ENCODE peak calls at places on chromosomes 16 and 17, in ten cellular contexts. One of them, this sample, is unnamed. For H3K36me3, the result is how much of the 10 kb centered on the place peaks cover.

GRCh38 chr16:31395647-31396046 is 2.5 kb downstream of the ITGAD start:
- DNase-seq in stomach: no peak
- DNase-seq in effector memory CD4-positive, alpha-beta T cell: no peak
- DNase-seq in PC-3: no peak
- DNase-seq in cardiac muscle cell: no peak
- DNase-seq in naive thymus-derived CD4-positive, alpha-beta T cell: no peak
- DNase-seq in heart right ventricle: no peak
- DNase-seq in GM23248: no peak
- DNase-seq in GM23338: no peak
- DNase-seq in endothelial cell of umbilical vein: no peak
- DNase-seq in this sample: peak

GRCh38 chr17:64732336-64733006 is 70.4 kb upstream of the SMURF2 start:
- DNase-seq in GM23338: no peak
- DNase-seq in stomach: no peak
- DNase-seq in heart right ventricle: peak
- DNase-seq in effector memory CD4-positive, alpha-beta T cell: no peak
- DNase-seq in cardiac muscle cell: no peak
- DNase-seq in naive thymus-derived CD4-positive, alpha-beta T cell: no peak
- DNase-seq in endothelial cell of umbilical vein: peak
- DNase-seq in GM23248: peak
- DNase-seq in PC-3: peak
- DNase-seq in this sample: peak

GRCh38 chr16:49377196-49377755 is 3.7 kb downstream of the C16orf78 start:
- DNase-seq in cardiac muscle cell: no peak
- DNase-seq in endothelial cell of umbilical vein: no peak
- DNase-seq in heart right ventricle: no peak
- DNase-seq in naive thymus-derived CD4-positive, alpha-beta T cell: no peak
- DNase-seq in PC-3: no peak
- DNase-seq in effector memory CD4-positive, alpha-beta T cell: no peak
- DNase-seq in GM23248: no peak
- DNase-seq in stomach: no peak
- DNase-seq in GM23338: no peak
- DNase-seq in this sample: no peak

GRCh38 chr17:32912218-32912897 is 15.6 kb upstream of the TMEM98 start:
- DNase-seq in PC-3: peak
- DNase-seq in cardiac muscle cell: peak
- DNase-seq in heart right ventricle: peak
- DNase-seq in GM23248: peak
- DNase-seq in GM23338: peak
- DNase-seq in endothelial cell of umbilical vein: peak
- DNase-seq in stomach: peak
- DNase-seq in naive thymus-derived CD4-positive, alpha-beta T cell: no peak
- DNase-seq in effector memory CD4-positive, alpha-beta T cell: no peak
- DNase-seq in this sample: peak

GRCh38 chr17:30092886-30093285 is 23.7 kb upstream of the NSRP1 start:
- DNase-seq in PC-3: no peak
- DNase-seq in naive thymus-derived CD4-positive, alpha-beta T cell: no peak
- DNase-seq in GM23338: no peak
- DNase-seq in heart right ventricle: no peak
- DNase-seq in endothelial cell of umbilical vein: no peak
- DNase-seq in effector memory CD4-positive, alpha-beta T cell: no peak
- DNase-seq in stomach: no peak
- DNase-seq in GM23248: peak
- DNase-seq in cardiac muscle cell: no peak
- DNase-seq in this sample: no peak

GRCh38 chr17:29570521-29570920 is 2.0 kb downstream of the TP53I13 start:
- DNase-seq in GM23248: no peak
- DNase-seq in cardiac muscle cell: no peak
- DNase-seq in endothelial cell of umbilical vein: no peak
- DNase-seq in GM23338: no peak
- DNase-seq in heart right ventricle: no peak
- DNase-seq in naive thymus-derived CD4-positive, alpha-beta T cell: no peak
- DNase-seq in PC-3: no peak
- DNase-seq in stomach: peak
- DNase-seq in effector memory CD4-positive, alpha-beta T cell: no peak
- DNase-seq in this sample: peak

GRCh38 chr17:7839199-7839889 is 5.3 kb downstream of the KDM6B start:
- DNase-seq in GM23248: no peak
- DNase-seq in endothelial cell of umbilical vein: no peak
- DNase-seq in GM23338: no peak
- DNase-seq in naive thymus-derived CD4-positive, alpha-beta T cell: no peak
- DNase-seq in stomach: no peak
- DNase-seq in cardiac muscle cell: no peak
- DNase-seq in effector memory CD4-positive, alpha-beta T cell: no peak
- DNase-seq in PC-3: no peak
- DNase-seq in heart right ventricle: no peak
- DNase-seq in this sample: no peak

GRCh38 chr16:4944333-4945281 is 7.7 kb upstream of the PPL start:
- DNase-seq in stomach: peak
- DNase-seq in endothelial cell of umbilical vein: peak
- DNase-seq in naive thymus-derived CD4-positive, alpha-beta T cell: no peak
- DNase-seq in effector memory CD4-positive, alpha-beta T cell: no peak
- DNase-seq in heart right ventricle: peak
- DNase-seq in PC-3: peak
- DNase-seq in cardiac muscle cell: peak
- DNase-seq in GM23338: peak
- DNase-seq in GM23248: peak
- DNase-seq in this sample: peak

GRCh38 chr16:1541293-1542165 is 8.1 kb downstream of the TMEM204 start:
- DNase-seq in naive thymus-derived CD4-positive, alpha-beta T cell: no peak
- DNase-seq in cardiac muscle cell: no peak
- DNase-seq in GM23338: no peak
- DNase-seq in endothelial cell of umbilical vein: no peak
- DNase-seq in PC-3: no peak
- DNase-seq in GM23248: no peak
- DNase-seq in stomach: no peak
- DNase-seq in heart right ventricle: no peak
- DNase-seq in effector memory CD4-positive, alpha-beta T cell: no peak
- DNase-seq in this sample: no peak

GRCh38 chr17:83173997-83174858 is 94.8 kb downstream of the METRNL start:
- DNase-seq in PC-3: peak
- DNase-seq in naive thymus-derived CD4-positive, alpha-beta T cell: no peak
- DNase-seq in stomach: no peak
- DNase-seq in GM23338: no peak
- DNase-seq in heart right ventricle: no peak
- DNase-seq in GM23248: peak
- DNase-seq in effector memory CD4-positive, alpha-beta T cell: no peak
- DNase-seq in cardiac muscle cell: peak
- DNase-seq in endothelial cell of umbilical vein: no peak
- DNase-seq in this sample: peak

GRCh38 chr17:8896087-8896486 is 28.6 kb upstream of the PIK3R6 start:
- DNase-seq in GM23248: no peak
- DNase-seq in endothelial cell of umbilical vein: no peak
- DNase-seq in effector memory CD4-positive, alpha-beta T cell: no peak
- DNase-seq in GM23338: no peak
- DNase-seq in cardiac muscle cell: no peak
- DNase-seq in stomach: no peak
- DNase-seq in naive thymus-derived CD4-positive, alpha-beta T cell: no peak
- DNase-seq in PC-3: no peak
- DNase-seq in heart right ventricle: no peak
- DNase-seq in this sample: no peak
- H3K36me3 ChIP-seq in GM23248: under half
- H3K36me3 ChIP-seq in endothelial cell of umbilical vein: under half
- H3K36me3 ChIP-seq in effector memory CD4-positive, alpha-beta T cell: under half
- H3K36me3 ChIP-seq in GM23338: under half
- H3K36me3 ChIP-seq in cardiac muscle cell: under half
- H3K36me3 ChIP-seq in stomach: under half
- H3K36me3 ChIP-seq in naive thymus-derived CD4-positive, alpha-beta T cell: under half
- H3K36me3 ChIP-seq in PC-3: under half
- H3K36me3 ChIP-seq in heart right ventricle: under half
- H3K36me3 ChIP-seq in this sample: under half

GRCh38 chr17:76350463-76350862 is 3.3 kb downstream of the PRPSAP1 start:
- DNase-seq in GM23338: no peak
- DNase-seq in heart right ventricle: no peak
- DNase-seq in PC-3: no peak
- DNase-seq in effector memory CD4-positive, alpha-beta T cell: no peak
- DNase-seq in stomach: no peak
- DNase-seq in endothelial cell of umbilical vein: no peak
- DNase-seq in GM23248: no peak
- DNase-seq in cardiac muscle cell: no peak
- DNase-seq in naive thymus-derived CD4-positive, alpha-beta T cell: no peak
- DNase-seq in this sample: no peak

GRCh38 chr17:76343106-76343505 is 10.6 kb downstream of the PRPSAP1 start:
- DNase-seq in PC-3: no peak
- DNase-seq in GM23248: no peak
- DNase-seq in endothelial cell of umbilical vein: no peak
- DNase-seq in heart right ventricle: no peak
- DNase-seq in stomach: no peak
- DNase-seq in naive thymus-derived CD4-positive, alpha-beta T cell: no peak
- DNase-seq in effector memory CD4-positive, alpha-beta T cell: no peak
- DNase-seq in cardiac muscle cell: no peak
- DNase-seq in GM23338: no peak
- DNase-seq in this sample: no peak

GRCh38 chr17:76341301-76341700 is 12.4 kb downstream of the PRPSAP1 start:
- DNase-seq in GM23338: no peak
- DNase-seq in endothelial cell of umbilical vein: no peak
- DNase-seq in effector memory CD4-positive, alpha-beta T cell: no peak
- DNase-seq in stomach: no peak
- DNase-seq in GM23248: no peak
- DNase-seq in naive thymus-derived CD4-positive, alpha-beta T cell: no peak
- DNase-seq in PC-3: no peak
- DNase-seq in heart right ventricle: no peak
- DNase-seq in cardiac muscle cell: no peak
- DNase-seq in this sample: no peak

GRCh38 chr17:76345377-76345945 is 8.3 kb downstream of the PRPSAP1 start:
- DNase-seq in heart right ventricle: no peak
- DNase-seq in effector memory CD4-positive, alpha-beta T cell: no peak
- DNase-seq in naive thymus-derived CD4-positive, alpha-beta T cell: no peak
- DNase-seq in GM23248: peak
- DNase-seq in cardiac muscle cell: no peak
- DNase-seq in stomach: no peak
- DNase-seq in GM23338: no peak
- DNase-seq in PC-3: no peak
- DNase-seq in endothelial cell of umbilical vein: no peak
- DNase-seq in this sample: peak
- H3K36me3 ChIP-seq in heart right ventricle: under half
- H3K36me3 ChIP-seq in effector memory CD4-positive, alpha-beta T cell: under half
- H3K36me3 ChIP-seq in naive thymus-derived CD4-positive, alpha-beta T cell: under half
- H3K36me3 ChIP-seq in GM23248: under half
- H3K36me3 ChIP-seq in cardiac muscle cell: under half
- H3K36me3 ChIP-seq in stomach: under half
- H3K36me3 ChIP-seq in GM23338: under half
- H3K36me3 ChIP-seq in PC-3: under half
- H3K36me3 ChIP-seq in endothelial cell of umbilical vein: under half
- H3K36me3 ChIP-seq in this sample: under half

GRCh38 chr16:71761097-71761496 is 36.6 kb upstream of the PHLPP2 start:
- DNase-seq in heart right ventricle: no peak
- DNase-seq in PC-3: no peak
- DNase-seq in stomach: no peak
- DNase-seq in cardiac muscle cell: no peak
- DNase-seq in GM23248: no peak
- DNase-seq in naive thymus-derived CD4-positive, alpha-beta T cell: no peak
- DNase-seq in endothelial cell of umbilical vein: no peak
- DNase-seq in GM23338: no peak
- DNase-seq in effector memory CD4-positive, alpha-beta T cell: no peak
- DNase-seq in this sample: no peak
- H3K36me3 ChIP-seq in heart right ventricle: under half
- H3K36me3 ChIP-seq in PC-3: under half
- H3K36me3 ChIP-seq in stomach: half or more
- H3K36me3 ChIP-seq in cardiac muscle cell: under half
- H3K36me3 ChIP-seq in GM23248: half or more
- H3K36me3 ChIP-seq in naive thymus-derived CD4-positive, alpha-beta T cell: under half
- H3K36me3 ChIP-seq in endothelial cell of umbilical vein: under half
- H3K36me3 ChIP-seq in GM23338: under half
- H3K36me3 ChIP-seq in effector memory CD4-positive, alpha-beta T cell: half or more
- H3K36me3 ChIP-seq in this sample: under half

GRCh38 chr16:9103546-9103945 is 12.1 kb downstream of the HAPSTR1 start:
- DNase-seq in stomach: no peak
- DNase-seq in naive thymus-derived CD4-positive, alpha-beta T cell: no peak
- DNase-seq in GM23338: no peak
- DNase-seq in GM23248: no peak
- DNase-seq in effector memory CD4-positive, alpha-beta T cell: no peak
- DNase-seq in PC-3: no peak
- DNase-seq in cardiac muscle cell: no peak
- DNase-seq in endothelial cell of umbilical vein: no peak
- DNase-seq in heart right ventricle: no peak
- DNase-seq in this sample: no peak

GRCh38 chr16:9102943-9103342 is 11.5 kb downstream of the HAPSTR1 start:
- DNase-seq in effector memory CD4-positive, alpha-beta T cell: no peak
- DNase-seq in cardiac muscle cell: no peak
- DNase-seq in naive thymus-derived CD4-positive, alpha-beta T cell: no peak
- DNase-seq in PC-3: no peak
- DNase-seq in GM23338: no peak
- DNase-seq in heart right ventricle: no peak
- DNase-seq in stomach: no peak
- DNase-seq in endothelial cell of umbilical vein: no peak
- DNase-seq in GM23248: no peak
- DNase-seq in this sample: no peak

GRCh38 chr16:9105189-9105588 is 13.7 kb downstream of the HAPSTR1 start:
- DNase-seq in GM23338: no peak
- DNase-seq in endothelial cell of umbilical vein: no peak
- DNase-seq in effector memory CD4-positive, alpha-beta T cell: no peak
- DNase-seq in naive thymus-derived CD4-positive, alpha-beta T cell: no peak
- DNase-seq in heart right ventricle: no peak
- DNase-seq in PC-3: no peak
- DNase-seq in cardiac muscle cell: no peak
- DNase-seq in stomach: no peak
- DNase-seq in GM23248: no peak
- DNase-seq in this sample: no peak

GRCh38 chr16:9109255-9109654 is 17.8 kb downstream of the HAPSTR1 start:
- DNase-seq in endothelial cell of umbilical vein: no peak
- DNase-seq in effector memory CD4-positive, alpha-beta T cell: no peak
- DNase-seq in heart right ventricle: no peak
- DNase-seq in stomach: no peak
- DNase-seq in GM23338: no peak
- DNase-seq in GM23248: no peak
- DNase-seq in naive thymus-derived CD4-positive, alpha-beta T cell: no peak
- DNase-seq in PC-3: no peak
- DNase-seq in cardiac muscle cell: no peak
- DNase-seq in this sample: no peak

DNA sequence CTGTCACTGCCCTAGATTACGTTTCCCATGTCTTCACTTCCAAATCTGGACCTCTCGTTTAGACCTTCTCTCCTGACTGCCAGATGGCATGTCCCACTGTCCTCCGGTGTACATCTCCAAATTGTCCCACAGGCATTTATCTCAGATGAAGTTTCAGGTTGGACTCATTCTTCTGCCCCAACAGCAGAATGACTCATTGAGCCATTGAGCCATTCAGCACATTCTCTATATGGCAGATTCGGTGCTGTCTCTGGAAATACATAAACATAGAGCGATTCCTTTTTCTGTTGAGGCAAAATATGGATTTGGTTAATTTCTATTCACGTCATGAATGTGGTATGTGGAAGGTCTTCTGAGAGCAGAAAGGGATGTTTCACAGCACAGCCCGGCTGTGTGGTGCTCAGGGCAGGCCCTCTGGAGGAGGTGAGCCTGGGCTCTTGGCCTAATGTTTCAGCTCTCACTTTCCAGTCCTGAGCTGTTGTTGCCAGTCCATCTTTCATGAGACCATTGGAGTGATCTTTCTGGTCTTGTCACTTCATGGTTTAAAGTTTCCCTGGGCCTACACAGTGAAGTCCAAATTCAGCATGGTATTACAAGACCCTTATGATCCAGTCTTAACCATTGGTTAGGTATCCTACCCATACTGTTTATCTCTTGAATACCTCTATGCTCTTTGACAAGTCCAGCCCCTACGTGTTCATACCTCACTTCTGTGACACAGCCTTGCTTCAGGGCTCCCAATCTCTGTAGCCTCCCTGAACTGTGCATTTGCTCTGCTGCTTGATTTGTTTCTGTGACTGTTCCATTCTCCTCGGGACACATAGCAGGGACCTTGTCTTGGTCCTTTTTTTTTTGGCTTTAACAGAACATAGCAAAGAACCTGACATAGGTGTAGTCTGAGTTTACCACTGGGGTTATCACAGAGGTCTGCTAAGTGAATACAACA is 15.9 kb downstream of the HAPSTR1 start:
- DNase-seq in stomach: no peak
- DNase-seq in naive thymus-derived CD4-positive, alpha-beta T cell: no peak
- DNase-seq in effector memory CD4-positive, alpha-beta T cell: no peak
- DNase-seq in cardiac muscle cell: no peak
- DNase-seq in GM23248: peak
- DNase-seq in GM23338: no peak
- DNase-seq in endothelial cell of umbilical vein: no peak
- DNase-seq in PC-3: no peak
- DNase-seq in heart right ventricle: no peak
- DNase-seq in this sample: no peak
- H3K36me3 ChIP-seq in stomach: under half
- H3K36me3 ChIP-seq in naive thymus-derived CD4-positive, alpha-beta T cell: under half
- H3K36me3 ChIP-seq in effector memory CD4-positive, alpha-beta T cell: half or more
- H3K36me3 ChIP-seq in cardiac muscle cell: half or more
- H3K36me3 ChIP-seq in GM23248: half or more
- H3K36me3 ChIP-seq in GM23338: under half
- H3K36me3 ChIP-seq in endothelial cell of umbilical vein: under half
- H3K36me3 ChIP-seq in PC-3: half or more
- H3K36me3 ChIP-seq in heart right ventricle: under half
- H3K36me3 ChIP-seq in this sample: under half

This sample was measured in testis.